ENCODE peak calls at places on chromosome 7, in five cellular contexts. One of them, this sample, is unnamed.
A peak's percentile ranks its signal among the peaks of the same experiment; 100 is the strongest.

GRCh38 chr7:47786557-47787248 is 161.6 kb downstream of the PKD1L1 start:
- DNase-seq in brain microvascular endothelial cell: peak; percentile 97
- DNase-seq in spleen: no peak
- DNase-seq in activated CD4-positive, alpha-beta T cell treated with anti-CD3 and anti-CD28 coated beads, Interleukin-2, amount 50 U/mL, for 1 hour: no peak
- DNase-seq in coronary artery: peak; percentile 84
- DNase-seq in this sample: peak; percentile 81

GRCh38 chr7:985915-986741 is 3.1 kb downstream of the CYP2W1 start:
- DNase-seq in activated CD4-positive, alpha-beta T cell treated with anti-CD3 and anti-CD28 coated beads, Interleukin-2, amount 50 U/mL, for 1 hour: no peak
- DNase-seq in spleen: no peak
- DNase-seq in coronary artery: no peak
- DNase-seq in brain microvascular endothelial cell: peak; percentile 36
- DNase-seq in this sample: no peak

GRCh38 chr7:70634610-70635068 is 497.3 kb upstream of the GALNT17 start:
- DNase-seq in spleen: no peak
- DNase-seq in brain microvascular endothelial cell: peak; percentile 87
- DNase-seq in coronary artery: no peak
- DNase-seq in activated CD4-positive, alpha-beta T cell treated with anti-CD3 and anti-CD28 coated beads, Interleukin-2, amount 50 U/mL, for 1 hour: no peak
- DNase-seq in this sample: no peak

GRCh38 chr7:39589323-39590111 is 23.3 kb downstream of the YAE1 start:
- DNase-seq in activated CD4-positive, alpha-beta T cell treated with anti-CD3 and anti-CD28 coated beads, Interleukin-2, amount 50 U/mL, for 1 hour: peak; percentile 36
- DNase-seq in brain microvascular endothelial cell: peak; percentile 94
- DNase-seq in spleen: no peak
- DNase-seq in coronary artery: no peak
- DNase-seq in this sample: peak; percentile 99

GRCh38 chr7:116395125-116395791 is 104.3 kb upstream of the CAV2 start:
- DNase-seq in spleen: no peak
- DNase-seq in brain microvascular endothelial cell: peak; percentile 93
- DNase-seq in activated CD4-positive, alpha-beta T cell treated with anti-CD3 and anti-CD28 coated beads, Interleukin-2, amount 50 U/mL, for 1 hour: no peak
- DNase-seq in coronary artery: no peak
- DNase-seq in this sample: peak; percentile 88

GRCh38 chr7:23394828-23395227 is 75.5 kb downstream of the IGF2BP3 start:
- DNase-seq in brain microvascular endothelial cell: no peak
- DNase-seq in activated CD4-positive, alpha-beta T cell treated with anti-CD3 and anti-CD28 coated beads, Interleukin-2, amount 50 U/mL, for 1 hour: no peak
- DNase-seq in spleen: no peak
- DNase-seq in coronary artery: no peak
- DNase-seq in this sample: no peak

GRCh38 chr7:98229441-98229840 is 18.2 kb downstream of the BHLHA15 start:
- DNase-seq in coronary artery: no peak
- DNase-seq in activated CD4-positive, alpha-beta T cell treated with anti-CD3 and anti-CD28 coated beads, Interleukin-2, amount 50 U/mL, for 1 hour: no peak
- DNase-seq in spleen: no peak
- DNase-seq in brain microvascular endothelial cell: no peak
- DNase-seq in this sample: no peak

GRCh38 chr7:126488043-126488442 is 764.7 kb downstream of the GRM8 start:
- DNase-seq in activated CD4-positive, alpha-beta T cell treated with anti-CD3 and anti-CD28 coated beads, Interleukin-2, amount 50 U/mL, for 1 hour: no peak
- DNase-seq in coronary artery: no peak
- DNase-seq in spleen: no peak
- DNase-seq in brain microvascular endothelial cell: no peak
- DNase-seq in this sample: no peak

GRCh38 chr7:66921918-66922486 is 977 bp downstream of the TMEM248 start:
- DNase-seq in activated CD4-positive, alpha-beta T cell treated with anti-CD3 and anti-CD28 coated beads, Interleukin-2, amount 50 U/mL, for 1 hour: peak; percentile 21
- DNase-seq in coronary artery: no peak
- DNase-seq in spleen: no peak
- DNase-seq in brain microvascular endothelial cell: no peak
- DNase-seq in this sample: peak; percentile 23

GRCh38 chr7:152709307-152710133 is 33.6 kb upstream of the XRCC2 start:
- DNase-seq in activated CD4-positive, alpha-beta T cell treated with anti-CD3 and anti-CD28 coated beads, Interleukin-2, amount 50 U/mL, for 1 hour: no peak
- DNase-seq in brain microvascular endothelial cell: no peak
- DNase-seq in coronary artery: no peak
- DNase-seq in spleen: no peak
- DNase-seq in this sample: no peak

GRCh38 chr7:127783267-127783559 is 131.2 kb downstream of the SND1 start:
- DNase-seq in coronary artery: no peak
- DNase-seq in spleen: no peak
- DNase-seq in brain microvascular endothelial cell: no peak
- DNase-seq in activated CD4-positive, alpha-beta T cell treated with anti-CD3 and anti-CD28 coated beads, Interleukin-2, amount 50 U/mL, for 1 hour: no peak
- DNase-seq in this sample: no peak

GRCh38 chr7:144907577-144907976 is 71.7 kb upstream of the TPK1 start:
- DNase-seq in brain microvascular endothelial cell: no peak
- DNase-seq in activated CD4-positive, alpha-beta T cell treated with anti-CD3 and anti-CD28 coated beads, Interleukin-2, amount 50 U/mL, for 1 hour: no peak
- DNase-seq in spleen: no peak
- DNase-seq in coronary artery: no peak
- DNase-seq in this sample: no peak

GRCh38 chr7:156473476-156474240 is 166.9 kb upstream of the RNF32 start:
- DNase-seq in spleen: no peak
- DNase-seq in activated CD4-positive, alpha-beta T cell treated with anti-CD3 and anti-CD28 coated beads, Interleukin-2, amount 50 U/mL, for 1 hour: no peak
- DNase-seq in coronary artery: no peak
- DNase-seq in brain microvascular endothelial cell: peak; percentile 50
- DNase-seq in this sample: peak; percentile 65